ENCODE peak calls at places on chromosomes 16 and 17, in six cellular contexts. B is IMR-90, I is AG10803, V is AG04450, D is body of pancreas, L is GM12865. K is an unnamed sample.

GRCh38 chr17:80195671-80196529 is 24.2 kb downstream of the SGSH start:
- DNase-seq in B (no peak), I (no peak), V (no peak), D (no peak), L (peak), K (no peak)

GRCh38 chr16:8355714-8356113 is 234.6 kb downstream of the TMEM114 start:
- DNase-seq in B (no peak), I (no peak), V (no peak), D (no peak), L (no peak), K (no peak)

GRCh38 chr16:50121721-50122445 is 31.2 kb upstream of the TENT4B start:
- DNase-seq in B (no peak), I (no peak), V (no peak), D (no peak), L (peak), K (no peak)

GRCh38 chr17:55140751-55141150 is 124.0 kb upstream of the HLF start:
- DNase-seq in B (no peak), I (no peak), V (no peak), D (no peak), L (no peak), K (no peak)

GRCh38 chr17:4551141-4551540 is 4.0 kb downstream of the MYBBP1A start:
- DNase-seq in B (no peak), I (no peak), V (no peak), D (no peak), L (no peak), K (no peak)

GRCh38 chr17:1241904-1242303 is 28.3 kb upstream of the BHLHA9 start:
- DNase-seq in B (peak), I (peak), V (no peak), D (peak), L (no peak), K (no peak)

GRCh38 chr16:12360240-12360639 is 383.7 kb downstream of the SNX29 start:
- DNase-seq in B (no peak), I (no peak), V (no peak), D (no peak), L (no peak), K (no peak)

GRCh38 chr16:70769761-70770160 is 31.2 kb downstream of the VAC14 start:
- DNase-seq in B (no peak), I (no peak), V (no peak), D (no peak), L (no peak), K (no peak)

GRCh38 chr17:66966529-66967418 is 2.3 kb downstream of the CACNG4 start:
- DNase-seq in B (no peak), I (no peak), V (no peak), D (no peak), L (no peak), K (no peak)

GRCh38 chr16:11045441-11045840 is 101.1 kb downstream of the CLEC16A start:
- DNase-seq in B (no peak), I (no peak), V (no peak), D (no peak), L (no peak), K (no peak)

GRCh38 chr17:10754109-10754508 is 24.3 kb upstream of the TMEM220 start:
- DNase-seq in B (peak), I (peak), V (no peak), D (peak), L (peak), K (no peak)

GRCh38 chr17:37762669-37763068 is 17.8 kb upstream of the HNF1B start:
- DNase-seq in B (peak), I (no peak), V (no peak), D (no peak), L (no peak), K (no peak)

GRCh38 chr16:85619089-85619850 is 6.1 kb downstream of the GSE1 start:
- DNase-seq in B (no peak), I (no peak), V (no peak), D (no peak), L (no peak), K (no peak)

GRCh38 chr17:330993-331701 is 21.5 kb downstream of the RPH3AL start:
- DNase-seq in B (no peak), I (no peak), V (no peak), D (peak), L (no peak), K (no peak)

GRCh38 chr17:80173916-80174315 is 4.1 kb downstream of the CARD14 start:
- DNase-seq in B (no peak), I (no peak), V (no peak), D (no peak), L (no peak), K (no peak)

GRCh38 chr17:51298508-51299371 is 38.4 kb downstream of the UTP18 start:
- DNase-seq in B (peak), I (peak), V (peak), D (no peak), L (peak), K (no peak)

GRCh38 chr17:57037401-57037800 is 47.6 kb upstream of the AKAP1 start:
- DNase-seq in B (no peak), I (no peak), V (no peak), D (no peak), L (no peak), K (no peak)

GRCh38 chr16:72664480-72665408 is 383.2 kb downstream of the ZFHX3 start:
- DNase-seq in B (peak), I (peak), V (peak), D (peak), L (peak), K (peak)

GRCh38 chr17:14057591-14057990 is 11.7 kb upstream of the COX10 start:
- DNase-seq in B (no peak), I (peak), V (no peak), D (no peak), L (no peak), K (no peak)

GRCh38 chr17:27919120-27919519 is 26.0 kb upstream of the LYRM9 start:
- DNase-seq in B (no peak), I (peak), V (no peak), D (peak), L (no peak), K (no peak)

GRCh38 chr16:85229869-85230416 is 117.7 kb upstream of the CIBAR2 start:
- DNase-seq in B (no peak), I (no peak), V (no peak), D (no peak), L (no peak), K (no peak)

GRCh38 chr16:19294156-19294649 is 8.7 kb downstream of the CLEC19A start:
- DNase-seq in B (no peak), I (no peak), V (no peak), D (no peak), L (peak), K (no peak)

GRCh38 chr17:3843935-3844516 is 2.0 kb downstream of the NCBP3 start:
- DNase-seq in B (no peak), I (peak), V (no peak), D (peak), L (peak), K (no peak)

GRCh38 chr17:45751466-45751865 is 32.7 kb upstream of the CRHR1 start:
- DNase-seq in B (no peak), I (no peak), V (no peak), D (no peak), L (no peak), K (no peak)

GRCh38 chr17:61635913-61636432 is 45.0 kb upstream of the NACA2 start:
- DNase-seq in B (peak), I (peak), V (peak), D (peak), L (peak), K (peak)

GRCh38 chr17:77087650-77088454 is 52.9 kb upstream of the SEC14L1 start:
- DNase-seq in B (no peak), I (no peak), V (no peak), D (no peak), L (peak), K (no peak)

GRCh38 chr16:77647726-77648125 is 74.6 kb upstream of the NUDT7 start:
- DNase-seq in B (no peak), I (no peak), V (no peak), D (no peak), L (no peak), K (no peak)

GRCh38 chr16:11256657-11257130 is 690 bp upstream of the SOCS1 start:
- DNase-seq in B (peak), I (peak), V (no peak), D (peak), L (no peak), K (no peak)

GRCh38 chr17:32819035-32819434 is 57.9 kb downstream of the MYO1D start:
- DNase-seq in B (no peak), I (peak), V (no peak), D (no peak), L (no peak), K (no peak)
- TF ChIP-seq CTCF in B (no peak), I (no peak), V (no peak), D (no peak), L (no peak), K (no peak)

DNA sequence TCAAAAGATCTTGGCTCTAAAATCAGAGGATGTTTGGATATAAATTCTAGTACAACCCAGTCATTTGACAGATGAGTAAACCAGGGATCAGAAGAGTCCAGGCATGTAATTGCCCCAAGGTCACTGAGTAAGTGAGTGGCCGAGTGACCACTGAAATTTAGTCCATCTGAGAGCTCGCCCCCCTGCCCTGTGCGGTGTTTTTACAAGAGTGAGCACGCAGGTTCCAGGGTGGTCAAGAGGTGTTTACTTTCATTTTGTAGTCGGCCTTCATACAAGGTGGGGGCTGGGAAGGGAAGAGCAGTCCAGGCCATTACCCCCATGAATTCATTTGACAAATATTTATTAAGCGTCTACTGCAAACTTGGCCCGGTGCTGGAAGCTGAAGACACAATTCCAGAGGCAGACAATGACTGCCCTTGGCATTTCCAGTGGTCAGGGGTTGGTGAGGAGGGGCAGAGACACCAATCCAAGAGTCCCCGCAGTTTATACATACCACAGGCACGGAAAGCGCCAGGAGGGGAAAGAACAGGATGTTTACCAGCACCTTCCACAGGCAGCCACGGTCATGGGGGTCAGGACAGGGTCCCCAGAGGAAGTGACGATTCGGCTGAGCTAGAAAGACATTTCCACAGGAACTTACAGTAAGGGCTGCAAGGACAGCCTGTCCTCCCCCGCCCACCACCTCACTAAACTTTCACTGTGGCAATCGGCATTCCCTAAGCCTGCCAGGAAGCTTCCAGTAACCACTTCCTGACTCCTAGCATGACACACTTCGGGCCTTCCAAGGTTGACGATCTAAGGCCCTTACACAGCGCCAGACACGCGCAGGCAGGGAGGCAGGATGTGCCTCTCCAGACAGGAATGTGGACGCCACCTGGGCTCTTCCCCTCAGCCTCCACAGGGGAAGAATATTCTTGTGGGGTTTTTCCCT is 1.4 kb upstream of the MT2A start:
- DNase-seq in B (peak), I (peak), V (peak), D (peak), L (no peak), K (no peak)
- H3K4me3 ChIP-seq in B (peak), I (peak), V (peak), D (no peak), L (no peak), K (peak)

GRCh38 chr17:75488693-75489510 is 26.4 kb downstream of the CASKIN2 start:
- DNase-seq in B (no peak), I (no peak), V (no peak), D (no peak), L (no peak), K (no peak)

GRCh38 chr17:75485688-75486087 is 29.3 kb downstream of the TMEM94 start:
- DNase-seq in B (no peak), I (no peak), V (no peak), D (no peak), L (no peak), K (no peak)

GRCh38 chr17:75486151-75486550 is 29.2 kb downstream of the CASKIN2 start:
- DNase-seq in B (no peak), I (no peak), V (no peak), D (no peak), L (no peak), K (no peak)

GRCh38 chr17:75486951-75487350 is 28.4 kb downstream of the CASKIN2 start:
- DNase-seq in B (no peak), I (no peak), V (no peak), D (no peak), L (no peak), K (no peak)

DNA sequence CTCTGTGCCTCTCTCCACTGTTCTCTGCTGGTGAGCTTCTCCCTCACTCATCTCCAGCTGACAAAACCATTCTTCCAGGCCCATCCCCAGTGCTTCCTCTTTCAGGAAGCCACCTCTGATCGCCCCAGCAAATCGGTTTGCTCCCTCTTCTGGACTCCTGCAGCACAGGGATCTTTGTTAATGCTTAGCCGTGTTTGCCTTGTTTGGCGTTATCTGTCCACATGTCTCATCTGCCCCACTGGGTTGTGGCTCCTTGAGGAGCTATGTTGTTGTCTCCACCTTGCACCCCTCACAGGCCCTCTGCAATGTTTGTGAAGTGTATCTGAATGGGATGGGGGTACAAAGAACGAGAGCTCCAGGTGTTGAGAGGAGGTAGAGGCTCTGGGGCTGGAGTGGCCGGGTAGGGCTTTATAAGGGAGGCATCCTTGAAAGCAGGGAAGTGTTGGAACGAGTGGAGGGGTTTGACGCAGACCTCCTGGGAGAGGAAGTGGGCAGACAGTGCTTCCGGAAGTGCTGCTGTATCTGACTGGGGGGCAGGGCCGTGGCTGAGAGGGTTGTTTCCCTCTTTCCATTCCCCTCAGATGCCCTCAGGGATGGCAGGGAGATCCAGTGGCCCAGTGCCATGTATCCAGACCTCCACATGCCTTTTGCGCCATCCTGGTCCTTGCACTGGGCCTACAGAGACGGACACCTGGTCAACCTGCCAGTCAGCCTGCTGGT is 27.8 kb downstream of the CASKIN2 start:
- DNase-seq in B (no peak), I (no peak), V (no peak), D (no peak), L (peak), K (no peak)
- TF ChIP-seq CTCF in B (peak), I (no peak), V (peak), D (no peak), L (no peak), K (peak)

GRCh38 chr17:48439473-48439872 is 9.5 kb upstream of the SKAP1 start:
- DNase-seq in B (no peak), I (no peak), V (no peak), D (no peak), L (peak), K (no peak)
- H3K4me3 ChIP-seq in B (no peak), I (no peak), V (no peak), D (no peak), L (no peak), K (no peak)

GRCh38 chr17:81713004-81713555 is 996 bp downstream of the SLC25A10 start:
- DNase-seq in B (no peak), I (no peak), V (no peak), D (peak), L (no peak), K (no peak)

GRCh38 chr17:81711814-81712467 is at the start of gene SLC25A10:
- DNase-seq in B (peak), I (peak), V (no peak), D (peak), L (peak), K (no peak)

GRCh38 chr17:81710514-81711308 is 1.4 kb upstream of the SLC25A10 start:
- DNase-seq in B (no peak), I (peak), V (no peak), D (no peak), L (no peak), K (no peak)

GRCh38 chr17:81713556-81714411 is 1.7 kb downstream of the SLC25A10 start:
- DNase-seq in B (no peak), I (no peak), V (no peak), D (peak), L (no peak), K (no peak)

GRCh38 chr17:81712468-81713003 is 452 bp downstream of the SLC25A10 start:
- DNase-seq in B (no peak), I (peak), V (no peak), D (peak), L (no peak), K (no peak)
- TF ChIP-seq CTCF in B (peak), I (peak), V (peak), D (no peak), L (peak), K (peak)

GRCh38 chr17:42681976-42682375 is 333 bp upstream of the CCR10 start:
- DNase-seq in B (no peak), I (no peak), V (no peak), D (no peak), L (no peak), K (no peak)

GRCh38 chr17:42682400-42683384 is at the start of gene CNTNAP1:
- DNase-seq in B (peak), I (peak), V (no peak), D (no peak), L (peak), K (no peak)

GRCh38 chr17:42684033-42684625 is 1.8 kb downstream of the CNTNAP1 start:
- DNase-seq in B (no peak), I (no peak), V (no peak), D (no peak), L (no peak), K (no peak)

GRCh38 chr17:42684929-42685556 is 2.7 kb downstream of the CNTNAP1 start:
- DNase-seq in B (no peak), I (no peak), V (no peak), D (no peak), L (no peak), K (no peak)

DNA sequence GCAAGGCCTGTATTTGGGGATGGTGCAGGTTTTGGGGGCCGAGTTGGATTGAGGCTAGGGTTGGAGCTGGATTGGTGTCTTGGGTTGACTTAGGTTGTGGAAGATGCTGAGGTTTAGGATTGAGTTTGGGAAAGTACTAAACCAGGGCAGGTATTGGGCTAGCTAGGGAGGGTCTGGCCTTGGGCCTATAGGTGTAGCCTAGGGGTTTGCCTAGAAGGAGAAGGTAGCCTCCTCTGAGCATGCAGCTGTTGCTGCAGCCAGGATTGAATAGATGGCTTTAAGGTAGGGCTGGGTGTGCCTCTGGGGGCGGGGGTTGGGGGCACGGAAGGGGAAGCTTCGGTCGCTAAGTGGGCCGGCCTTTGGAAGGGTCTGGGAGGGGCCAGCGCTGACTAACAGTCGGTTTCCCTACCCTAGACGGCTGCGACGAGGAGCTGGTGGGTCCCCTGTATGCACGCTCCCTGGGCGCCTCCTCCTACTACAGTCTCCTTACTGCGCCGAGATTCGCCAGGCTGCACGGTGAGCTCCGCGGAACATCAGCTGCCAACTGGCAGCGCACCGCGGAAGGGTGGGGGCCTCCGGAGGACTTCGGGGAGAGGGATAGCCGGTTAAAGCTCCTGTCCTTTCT is 1.2 kb downstream of the CNTNAP1 start:
- DNase-seq in B (peak), I (no peak), V (no peak), D (no peak), L (peak), K (no peak)
- H3K4me3 ChIP-seq in B (peak), I (peak), V (peak), D (no peak), L (peak), K (no peak)

DNA sequence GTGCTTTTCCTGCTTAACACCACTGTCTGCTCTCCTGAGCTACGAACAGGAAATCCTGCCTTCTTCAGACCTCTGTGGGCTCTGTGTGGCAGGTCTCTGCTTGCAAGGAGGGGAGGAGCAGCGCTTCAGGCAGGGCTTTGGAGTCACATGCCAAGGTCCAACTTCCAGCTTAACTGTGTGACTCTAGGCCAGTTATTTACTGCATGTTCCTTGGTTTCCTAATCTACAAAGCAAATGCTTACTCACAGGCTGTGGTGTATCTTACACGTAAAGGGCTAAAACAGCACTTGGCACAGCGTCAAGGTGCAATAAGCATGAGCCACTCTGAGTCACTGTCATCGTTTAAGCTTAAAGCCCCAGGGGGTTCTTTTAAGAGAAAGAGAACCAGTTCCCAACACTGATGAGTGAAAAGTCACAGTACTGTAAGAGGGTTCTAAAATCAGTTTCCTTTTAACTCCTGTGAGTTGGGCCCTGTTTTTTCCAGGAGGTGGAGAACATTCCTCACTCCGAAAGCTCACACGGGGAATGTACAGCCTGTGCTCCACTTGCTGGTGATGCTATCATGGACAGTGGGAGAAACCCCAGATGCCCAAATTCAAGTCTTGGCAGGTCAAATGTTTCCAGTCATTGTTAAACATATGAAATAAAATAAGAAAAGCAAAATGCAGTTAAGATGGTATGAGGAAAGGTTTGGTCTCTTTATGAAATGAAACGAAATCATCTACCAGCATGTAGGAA is 54.1 kb upstream of the BCAR1 start:
- DNase-seq in B (peak), I (peak), V (peak), D (peak), L (peak), K (peak)
- TF ChIP-seq CTCF in B (no peak), I (peak), V (no peak), D (no peak), L (no peak), K (no peak)

GRCh38 chr16:82034981-82035612 is at the start of gene HSD17B2:
- DNase-seq in B (peak), I (peak), V (no peak), D (no peak), L (no peak), K (no peak)
- H3K4me3 ChIP-seq in B (peak), I (no peak), V (peak), D (no peak), L (no peak), K (peak)

K was measured in retinal pigment epithelial cell.